ENCODE peak calls at places on chromosome X, in ten cellular contexts. One of them, this sample, is unnamed.
A peak's percentile ranks its signal among the peaks of the same experiment; 100 is the strongest.

GRCh38 chrX:15751160-15751819 is 13.2 kb downstream of the CA5B start:
- DNase-seq in heart left ventricle: no peak
- DNase-seq in cardiac muscle cell: no peak
- DNase-seq in right atrium auricular region: no peak
- DNase-seq in spleen: no peak
- DNase-seq in adrenal gland: no peak
- DNase-seq in uterus: no peak
- DNase-seq in A549: no peak
- DNase-seq in colonic mucosa: no peak
- DNase-seq in GM23338: no peak
- DNase-seq in this sample: no peak

GRCh38 chrX:138859421-138859820 is 147.9 kb upstream of the FGF13 start:
- DNase-seq in colonic mucosa: no peak
- DNase-seq in heart left ventricle: no peak
- DNase-seq in uterus: no peak
- DNase-seq in adrenal gland: no peak
- DNase-seq in GM23338: no peak
- DNase-seq in A549: no peak
- DNase-seq in spleen: no peak
- DNase-seq in cardiac muscle cell: no peak
- DNase-seq in right atrium auricular region: no peak
- DNase-seq in this sample: no peak

GRCh38 chrX:133637765-133638164 is 222.5 kb upstream of the GPC4 start:
- DNase-seq in uterus: no peak
- DNase-seq in spleen: no peak
- DNase-seq in cardiac muscle cell: no peak
- DNase-seq in GM23338: no peak
- DNase-seq in adrenal gland: no peak
- DNase-seq in heart left ventricle: no peak
- DNase-seq in colonic mucosa: no peak
- DNase-seq in right atrium auricular region: no peak
- DNase-seq in A549: no peak
- DNase-seq in this sample: no peak

GRCh38 chrX:103607385-103608304 is at the start of gene TCEAL3:
- DNase-seq in spleen: peak; percentile 85
- DNase-seq in colonic mucosa: peak; percentile 28
- DNase-seq in GM23338: peak; percentile 62
- DNase-seq in heart left ventricle: peak; percentile 41
- DNase-seq in cardiac muscle cell: peak; percentile 63
- DNase-seq in A549: peak; percentile 15
- DNase-seq in right atrium auricular region: no peak
- DNase-seq in uterus: peak; percentile 69
- DNase-seq in adrenal gland: peak; percentile 74
- DNase-seq in this sample: no peak

GRCh38 chrX:40152173-40152705 is 54.5 kb upstream of the BCOR start:
- DNase-seq in GM23338: peak; percentile 58
- DNase-seq in uterus: peak; percentile 20
- DNase-seq in right atrium auricular region: no peak
- DNase-seq in A549: no peak
- DNase-seq in spleen: peak; percentile 88
- DNase-seq in heart left ventricle: peak; percentile 19
- DNase-seq in colonic mucosa: peak; percentile 54
- DNase-seq in adrenal gland: no peak
- DNase-seq in cardiac muscle cell: no peak
- DNase-seq in this sample: no peak

GRCh38 chrX:138294951-138295350 is 416.6 kb downstream of the FGF13 start:
- DNase-seq in colonic mucosa: no peak
- DNase-seq in spleen: no peak
- DNase-seq in adrenal gland: no peak
- DNase-seq in cardiac muscle cell: no peak
- DNase-seq in GM23338: no peak
- DNase-seq in A549: no peak
- DNase-seq in uterus: no peak
- DNase-seq in right atrium auricular region: no peak
- DNase-seq in heart left ventricle: no peak
- DNase-seq in this sample: no peak

GRCh38 chrX:5646818-5647217 is 581.8 kb downstream of the NLGN4X start:
- DNase-seq in cardiac muscle cell: no peak
- DNase-seq in colonic mucosa: no peak
- DNase-seq in adrenal gland: peak; percentile 9
- DNase-seq in spleen: no peak
- DNase-seq in uterus: no peak
- DNase-seq in A549: no peak
- DNase-seq in right atrium auricular region: no peak
- DNase-seq in GM23338: no peak
- DNase-seq in heart left ventricle: no peak
- DNase-seq in this sample: no peak

GRCh38 chrX:147476008-147476407 is 435.7 kb upstream of the FMR1 start:
- DNase-seq in adrenal gland: peak; percentile 33
- DNase-seq in spleen: no peak
- DNase-seq in heart left ventricle: no peak
- DNase-seq in cardiac muscle cell: peak; percentile 23
- DNase-seq in uterus: no peak
- DNase-seq in colonic mucosa: no peak
- DNase-seq in right atrium auricular region: no peak
- DNase-seq in GM23338: peak; percentile 47
- DNase-seq in A549: no peak
- DNase-seq in this sample: no peak

GRCh38 chrX:154728791-154729190 is 22.1 kb downstream of the GAB3 start:
- DNase-seq in A549: no peak
- DNase-seq in heart left ventricle: no peak
- DNase-seq in adrenal gland: no peak
- DNase-seq in colonic mucosa: no peak
- DNase-seq in GM23338: no peak
- DNase-seq in right atrium auricular region: no peak
- DNase-seq in uterus: no peak
- DNase-seq in spleen: no peak
- DNase-seq in cardiac muscle cell: no peak
- DNase-seq in this sample: no peak

GRCh38 chrX:154729439-154729838 is 21.4 kb downstream of the GAB3 start:
- DNase-seq in adrenal gland: no peak
- DNase-seq in colonic mucosa: no peak
- DNase-seq in cardiac muscle cell: no peak
- DNase-seq in heart left ventricle: no peak
- DNase-seq in A549: no peak
- DNase-seq in GM23338: no peak
- DNase-seq in right atrium auricular region: no peak
- DNase-seq in spleen: no peak
- DNase-seq in uterus: no peak
- DNase-seq in this sample: no peak

GRCh38 chrX:154724999-154725756 is 25.7 kb downstream of the GAB3 start:
- DNase-seq in colonic mucosa: no peak
- DNase-seq in uterus: no peak
- DNase-seq in heart left ventricle: no peak
- DNase-seq in spleen: no peak
- DNase-seq in cardiac muscle cell: no peak
- DNase-seq in right atrium auricular region: no peak
- DNase-seq in A549: no peak
- DNase-seq in adrenal gland: no peak
- DNase-seq in GM23338: peak; percentile 3
- DNase-seq in this sample: no peak

GRCh38 chrX:154730271-154730883 is 20.5 kb downstream of the GAB3 start:
- DNase-seq in right atrium auricular region: peak; percentile 68
- DNase-seq in spleen: no peak
- DNase-seq in A549: no peak
- DNase-seq in GM23338: no peak
- DNase-seq in heart left ventricle: peak; percentile 71
- DNase-seq in cardiac muscle cell: no peak
- DNase-seq in colonic mucosa: no peak
- DNase-seq in adrenal gland: peak; percentile 57
- DNase-seq in uterus: peak; percentile 40
- DNase-seq in this sample: no peak

DNA sequence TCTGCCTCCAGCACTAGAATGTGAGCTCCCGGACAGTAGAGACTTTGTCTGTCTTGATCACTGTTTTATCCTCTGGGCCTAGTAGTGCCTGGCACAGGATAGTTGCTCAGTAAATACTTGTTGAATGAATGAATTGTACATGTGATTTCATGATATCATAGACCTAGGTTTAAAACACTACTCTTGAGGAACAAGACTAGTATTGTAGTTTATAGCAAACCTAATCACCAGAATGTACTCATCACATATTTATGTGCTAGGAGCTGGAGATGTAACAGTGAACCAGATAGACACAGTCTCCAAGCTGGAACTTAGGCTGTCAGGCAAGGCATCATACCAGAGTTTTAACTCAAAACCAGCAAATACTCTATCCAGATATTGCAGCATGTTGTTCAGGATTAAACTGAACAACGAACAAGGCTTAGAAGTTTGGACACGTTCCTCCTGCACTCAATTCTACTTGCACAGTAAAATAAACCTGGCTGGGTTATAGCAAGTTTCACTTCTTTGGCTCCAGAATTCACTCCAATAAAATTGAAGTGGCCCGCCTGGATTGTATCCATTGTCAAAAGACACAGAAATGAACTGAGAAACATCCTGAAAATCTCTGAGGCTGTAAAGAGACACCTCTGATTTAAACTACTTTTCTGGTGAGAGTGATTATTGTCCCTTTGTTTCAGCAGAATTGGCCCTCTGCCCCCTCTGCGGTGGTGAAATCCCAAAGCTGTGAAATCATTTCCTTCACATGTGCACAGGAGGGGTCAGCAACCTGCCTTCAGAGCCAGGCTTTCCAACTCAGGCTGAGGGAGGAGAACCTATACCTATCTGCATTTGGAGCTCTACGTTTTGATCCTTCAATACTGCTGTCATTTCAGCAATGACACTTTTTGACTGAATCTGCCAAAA is 23.2 kb downstream of the GAB3 start:
- DNase-seq in cardiac muscle cell: no peak
- DNase-seq in uterus: peak; percentile 72
- DNase-seq in colonic mucosa: no peak
- DNase-seq in A549: no peak
- DNase-seq in GM23338: no peak
- DNase-seq in right atrium auricular region: peak; percentile 82
- DNase-seq in spleen: no peak
- DNase-seq in heart left ventricle: peak; percentile 68
- DNase-seq in adrenal gland: peak; percentile 49
- DNase-seq in this sample: no peak
- H3K4me1 ChIP-seq in cardiac muscle cell: no peaks in the 10 kb centered on the region
- H3K4me1 ChIP-seq in uterus: peaks cover 4% of the 10 kb centered on the region
- H3K4me1 ChIP-seq in colonic mucosa: no peaks in the 10 kb centered on the region
- H3K4me1 ChIP-seq in A549: peaks cover 28% of the 10 kb centered on the region
- H3K4me1 ChIP-seq in GM23338: no peaks in the 10 kb centered on the region
- H3K4me1 ChIP-seq in right atrium auricular region: peaks cover 69% of the 10 kb centered on the region
- H3K4me1 ChIP-seq in spleen: peaks cover 95% of the 10 kb centered on the region
- H3K4me1 ChIP-seq in heart left ventricle: peaks cover 94% of the 10 kb centered on the region
- H3K4me1 ChIP-seq in adrenal gland: peaks cover 13% of the 10 kb centered on the region
- H3K4me1 ChIP-seq in this sample: peaks cover 78% of the 10 kb centered on the region

DNA sequence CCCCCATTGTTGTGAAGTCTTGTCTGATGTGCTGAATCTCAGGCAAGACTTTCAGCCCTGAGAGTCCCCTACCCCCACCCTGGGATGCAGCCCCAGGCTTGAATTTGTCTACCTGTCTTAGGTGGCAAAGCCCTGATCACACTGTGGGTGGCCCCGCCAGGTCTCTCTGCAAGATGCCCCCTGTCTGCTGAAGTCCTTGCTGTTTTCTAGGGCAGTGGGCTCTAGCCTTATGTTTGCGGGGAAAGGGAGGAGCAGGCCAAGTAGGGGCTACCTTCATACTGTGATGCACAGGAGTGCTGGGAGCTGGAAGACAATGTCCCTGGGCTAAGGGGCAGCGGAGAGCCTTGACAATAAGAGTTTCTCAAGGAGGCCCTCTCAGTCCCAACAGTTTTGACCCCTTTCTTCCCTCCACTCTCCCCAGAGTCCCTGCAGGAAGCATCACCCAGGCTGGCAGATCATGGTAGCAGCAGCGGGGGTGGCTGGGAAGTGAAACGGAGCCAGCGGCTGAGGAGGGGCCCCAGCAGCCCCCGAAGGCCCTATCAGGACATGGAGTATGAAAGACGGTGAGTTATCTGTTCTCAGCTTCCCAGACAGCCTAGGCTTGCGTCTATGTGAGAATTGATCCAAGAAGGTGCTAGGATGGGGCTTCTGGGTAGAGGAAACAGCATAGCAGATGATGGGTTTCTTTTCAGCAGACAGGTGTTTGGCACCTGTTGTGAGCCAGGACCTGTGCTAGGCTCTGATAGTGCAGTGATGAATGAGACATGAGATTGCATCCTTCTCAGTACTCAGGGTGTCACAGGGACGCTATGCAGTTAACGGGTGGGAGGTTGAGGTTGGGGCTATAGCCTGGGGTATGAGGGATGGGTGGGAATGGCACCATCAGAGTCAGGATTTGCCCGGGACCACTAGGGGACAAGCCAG is 2.2 kb downstream of the RBM10 start:
- DNase-seq in uterus: no peak
- DNase-seq in spleen: peak; percentile 73
- DNase-seq in right atrium auricular region: no peak
- DNase-seq in heart left ventricle: no peak
- DNase-seq in GM23338: no peak
- DNase-seq in adrenal gland: no peak
- DNase-seq in cardiac muscle cell: no peak
- DNase-seq in A549: no peak
- DNase-seq in colonic mucosa: no peak
- DNase-seq in this sample: no peak
- TF ChIP-seq CTCF in uterus: no peak
- TF ChIP-seq CTCF in spleen: no peak
- TF ChIP-seq CTCF in right atrium auricular region: no peak
- TF ChIP-seq CTCF in heart left ventricle: no peak
- TF ChIP-seq CTCF in GM23338: no peak
- TF ChIP-seq CTCF in adrenal gland: no peak
- TF ChIP-seq CTCF in cardiac muscle cell: no peak
- TF ChIP-seq CTCF in A549: no peak
- TF ChIP-seq CTCF in colonic mucosa: no peak
- TF ChIP-seq CTCF in this sample: no peak

GRCh38 chrX:1592128-1592862 is 891 bp downstream of the AKAP17A start:
- DNase-seq in adrenal gland: peak; percentile 33
- DNase-seq in heart left ventricle: no peak
- DNase-seq in GM23338: peak; percentile 52
- DNase-seq in colonic mucosa: peak; percentile 43
- DNase-seq in A549: no peak
- DNase-seq in uterus: no peak
- DNase-seq in cardiac muscle cell: peak; percentile 34
- DNase-seq in right atrium auricular region: peak; percentile 57
- DNase-seq in spleen: peak; percentile 90
- DNase-seq in this sample: no peak

GRCh38 chrX:1591863-1592127 is 391 bp downstream of the AKAP17A start:
- DNase-seq in GM23338: no peak
- DNase-seq in spleen: no peak
- DNase-seq in adrenal gland: peak; percentile 26
- DNase-seq in right atrium auricular region: no peak
- DNase-seq in cardiac muscle cell: peak; percentile 41
- DNase-seq in A549: no peak
- DNase-seq in uterus: no peak
- DNase-seq in colonic mucosa: peak; percentile 35
- DNase-seq in heart left ventricle: no peak
- DNase-seq in this sample: no peak

GRCh38 chrX:1589356-1590130 is 1.9 kb upstream of the AKAP17A start:
- DNase-seq in colonic mucosa: no peak
- DNase-seq in heart left ventricle: no peak
- DNase-seq in GM23338: peak; percentile 37
- DNase-seq in cardiac muscle cell: no peak
- DNase-seq in spleen: no peak
- DNase-seq in adrenal gland: peak; percentile 28
- DNase-seq in uterus: no peak
- DNase-seq in A549: no peak
- DNase-seq in right atrium auricular region: peak; percentile 13
- DNase-seq in this sample: no peak

GRCh38 chrX:1592863-1593201 is 1.4 kb downstream of the AKAP17A start:
- DNase-seq in heart left ventricle: no peak
- DNase-seq in colonic mucosa: no peak
- DNase-seq in A549: no peak
- DNase-seq in GM23338: no peak
- DNase-seq in cardiac muscle cell: no peak
- DNase-seq in right atrium auricular region: no peak
- DNase-seq in spleen: peak; percentile 84
- DNase-seq in adrenal gland: peak; percentile 53
- DNase-seq in uterus: no peak
- DNase-seq in this sample: no peak

GRCh38 chrX:1591102-1591862 is at the start of gene AKAP17A:
- DNase-seq in spleen: peak; percentile 99
- DNase-seq in cardiac muscle cell: peak; percentile 95
- DNase-seq in GM23338: peak; percentile 96
- DNase-seq in A549: peak; percentile 88
- DNase-seq in uterus: peak; percentile 97
- DNase-seq in adrenal gland: peak; percentile 96
- DNase-seq in right atrium auricular region: peak; percentile 95
- DNase-seq in heart left ventricle: peak; percentile 96
- DNase-seq in colonic mucosa: peak; percentile 98
- DNase-seq in this sample: peak; percentile 65
- H3K27ac ChIP-seq in spleen: peak within 1 kb of the TSS; percentile 83
- H3K27ac ChIP-seq in cardiac muscle cell: peak within 1 kb of the TSS; percentile 92
- H3K27ac ChIP-seq in GM23338: peak within 1 kb of the TSS; percentile 81
- H3K27ac ChIP-seq in A549: peak within 1 kb of the TSS; percentile 99
- H3K27ac ChIP-seq in uterus: peak within 1 kb of the TSS; percentile 79
- H3K27ac ChIP-seq in adrenal gland: peak within 1 kb of the TSS; percentile 82
- H3K27ac ChIP-seq in right atrium auricular region: peak within 1 kb of the TSS; percentile 77
- H3K27ac ChIP-seq in heart left ventricle: peak within 1 kb of the TSS; percentile 86
- H3K27ac ChIP-seq in colonic mucosa: peak within 1 kb of the TSS; percentile 37
- H3K27ac ChIP-seq in this sample: peak within 1 kb of the TSS; percentile 63

GRCh38 chrX:12443534-12444098 is 305.3 kb downstream of the FRMPD4 start:
- DNase-seq in adrenal gland: no peak
- DNase-seq in cardiac muscle cell: no peak
- DNase-seq in GM23338: no peak
- DNase-seq in A549: no peak
- DNase-seq in colonic mucosa: no peak
- DNase-seq in right atrium auricular region: no peak
- DNase-seq in uterus: no peak
- DNase-seq in spleen: no peak
- DNase-seq in heart left ventricle: no peak
- DNase-seq in this sample: no peak
- H3K4me1 ChIP-seq in adrenal gland: no peaks in the 10 kb centered on the region
- H3K4me1 ChIP-seq in cardiac muscle cell: no peaks in the 10 kb centered on the region
- H3K4me1 ChIP-seq in GM23338: no peaks in the 10 kb centered on the region
- H3K4me1 ChIP-seq in A549: no peaks in the 10 kb centered on the region
- H3K4me1 ChIP-seq in colonic mucosa: no peaks in the 10 kb centered on the region
- H3K4me1 ChIP-seq in right atrium auricular region: no peaks in the 10 kb centered on the region
- H3K4me1 ChIP-seq in uterus: no peaks in the 10 kb centered on the region
- H3K4me1 ChIP-seq in spleen: no peaks in the 10 kb centered on the region
- H3K4me1 ChIP-seq in heart left ventricle: no peaks in the 10 kb centered on the region
- H3K4me1 ChIP-seq in this sample: no peaks in the 10 kb centered on the region

This sample was measured in thoracic aorta.